ENCODE peak calls at places on chromosomes 1 and 21, in seven cellular contexts. One of them, this sample, is unnamed.

GRCh38 chr1:191760016-191760415 is 398.2 kb upstream of the RGS18 start:
- DNase-seq in epithelial cell of esophagus: peak; percentile 76
- DNase-seq in fibroblast of lung: no peak
- DNase-seq in upper lobe of left lung: no peak
- DNase-seq in Caco-2: no peak
- DNase-seq in DND-41: no peak
- DNase-seq in dorsolateral prefrontal cortex: no peak
- DNase-seq in this sample: no peak

GRCh38 chr1:154741747-154742495 is 128.2 kb downstream of the KCNN3 start:
- DNase-seq in dorsolateral prefrontal cortex: no peak
- DNase-seq in Caco-2: peak; percentile 54
- DNase-seq in epithelial cell of esophagus: no peak
- DNase-seq in upper lobe of left lung: no peak
- DNase-seq in DND-41: no peak
- DNase-seq in fibroblast of lung: peak; percentile 66
- DNase-seq in this sample: peak; percentile 69

GRCh38 chr1:40092811-40093617 is 4.0 kb downstream of the PPT1 start:
- DNase-seq in epithelial cell of esophagus: no peak
- DNase-seq in DND-41: no peak
- DNase-seq in upper lobe of left lung: no peak
- DNase-seq in dorsolateral prefrontal cortex: no peak
- DNase-seq in fibroblast of lung: peak; percentile 20
- DNase-seq in Caco-2: no peak
- DNase-seq in this sample: no peak

GRCh38 chr1:48077860-48078259 is 80.7 kb upstream of the TRABD2B start:
- DNase-seq in DND-41: no peak
- DNase-seq in epithelial cell of esophagus: no peak
- DNase-seq in upper lobe of left lung: no peak
- DNase-seq in fibroblast of lung: no peak
- DNase-seq in Caco-2: no peak
- DNase-seq in dorsolateral prefrontal cortex: no peak
- DNase-seq in this sample: no peak

GRCh38 chr1:180239145-180240096 is 9.4 kb downstream of the LHX4 start:
- DNase-seq in upper lobe of left lung: no peak
- DNase-seq in epithelial cell of esophagus: no peak
- DNase-seq in fibroblast of lung: no peak
- DNase-seq in dorsolateral prefrontal cortex: no peak
- DNase-seq in Caco-2: no peak
- DNase-seq in DND-41: no peak
- DNase-seq in this sample: no peak

GRCh38 chr1:201539561-201540404 is 856 bp downstream of the NAV1 start:
- DNase-seq in DND-41: no peak
- DNase-seq in epithelial cell of esophagus: peak; percentile 36
- DNase-seq in fibroblast of lung: peak; percentile 77
- DNase-seq in Caco-2: no peak
- DNase-seq in upper lobe of left lung: peak; percentile 63
- DNase-seq in dorsolateral prefrontal cortex: peak; percentile 92
- DNase-seq in this sample: peak; percentile 64

GRCh38 chr1:62435231-62436038 is 1.4 kb upstream of the USP1 start:
- DNase-seq in fibroblast of lung: no peak
- DNase-seq in Caco-2: no peak
- DNase-seq in dorsolateral prefrontal cortex: no peak
- DNase-seq in epithelial cell of esophagus: peak; percentile 4
- DNase-seq in DND-41: peak; percentile 12
- DNase-seq in upper lobe of left lung: no peak
- DNase-seq in this sample: no peak

GRCh38 chr21:35084869-35085268 is 35.8 kb upstream of the RUNX1 start:
- DNase-seq in Caco-2: no peak
- DNase-seq in fibroblast of lung: peak; percentile 99
- DNase-seq in DND-41: no peak
- DNase-seq in dorsolateral prefrontal cortex: no peak
- DNase-seq in epithelial cell of esophagus: peak; percentile 85
- DNase-seq in upper lobe of left lung: no peak
- DNase-seq in this sample: peak; percentile 95

GRCh38 chr1:81799939-81800740 is 594 bp upstream of the ADGRL2 start:
- DNase-seq in fibroblast of lung: peak; percentile 76
- DNase-seq in Caco-2: no peak
- DNase-seq in upper lobe of left lung: peak; percentile 25
- DNase-seq in DND-41: no peak
- DNase-seq in dorsolateral prefrontal cortex: peak; percentile 19
- DNase-seq in epithelial cell of esophagus: peak; percentile 78
- DNase-seq in this sample: peak; percentile 80

GRCh38 chr1:36778773-36779172 is 255.5 kb downstream of the GRIK3 start:
- DNase-seq in DND-41: no peak
- DNase-seq in epithelial cell of esophagus: no peak
- DNase-seq in upper lobe of left lung: no peak
- DNase-seq in Caco-2: no peak
- DNase-seq in dorsolateral prefrontal cortex: no peak
- DNase-seq in fibroblast of lung: no peak
- DNase-seq in this sample: no peak

GRCh38 chr1:31524196-31524967 is 51.9 kb upstream of the TINAGL1 start:
- DNase-seq in DND-41: no peak
- DNase-seq in Caco-2: no peak
- DNase-seq in dorsolateral prefrontal cortex: no peak
- DNase-seq in upper lobe of left lung: peak; percentile 49
- DNase-seq in fibroblast of lung: no peak
- DNase-seq in epithelial cell of esophagus: no peak
- DNase-seq in this sample: no peak

GRCh38 chr1:182739545-182739944 is 50.0 kb upstream of the NPL start:
- DNase-seq in epithelial cell of esophagus: no peak
- DNase-seq in fibroblast of lung: no peak
- DNase-seq in upper lobe of left lung: no peak
- DNase-seq in dorsolateral prefrontal cortex: no peak
- DNase-seq in Caco-2: no peak
- DNase-seq in DND-41: no peak
- DNase-seq in this sample: peak; percentile 6

GRCh38 chr21:43687566-43688395 is 28.4 kb downstream of the RRP1B start:
- DNase-seq in dorsolateral prefrontal cortex: no peak
- DNase-seq in DND-41: no peak
- DNase-seq in epithelial cell of esophagus: no peak
- DNase-seq in Caco-2: no peak
- DNase-seq in fibroblast of lung: no peak
- DNase-seq in upper lobe of left lung: no peak
- DNase-seq in this sample: no peak

GRCh38 chr21:29232601-29233541 is 65.9 kb upstream of the BACH1 start:
- DNase-seq in dorsolateral prefrontal cortex: no peak
- DNase-seq in DND-41: no peak
- DNase-seq in upper lobe of left lung: no peak
- DNase-seq in Caco-2: no peak
- DNase-seq in epithelial cell of esophagus: peak; percentile 70
- DNase-seq in fibroblast of lung: peak; percentile 77
- DNase-seq in this sample: peak; percentile 70

GRCh38 chr1:230243583-230244377 is 176.7 kb downstream of the GALNT2 start:
- DNase-seq in upper lobe of left lung: no peak
- DNase-seq in epithelial cell of esophagus: peak; percentile 50
- DNase-seq in dorsolateral prefrontal cortex: no peak
- DNase-seq in fibroblast of lung: peak; percentile 82
- DNase-seq in Caco-2: no peak
- DNase-seq in DND-41: no peak
- DNase-seq in this sample: peak; percentile 58

GRCh38 chr1:220803401-220804201 is 16.9 kb downstream of the MTARC1 start:
- DNase-seq in epithelial cell of esophagus: peak; percentile 37
- DNase-seq in fibroblast of lung: no peak
- DNase-seq in Caco-2: no peak
- DNase-seq in upper lobe of left lung: no peak
- DNase-seq in DND-41: peak; percentile 24
- DNase-seq in dorsolateral prefrontal cortex: no peak
- DNase-seq in this sample: peak; percentile 63

GRCh38 chr1:174152424-174152823 is 6.9 kb upstream of the RABGAP1L start:
- DNase-seq in DND-41: no peak
- DNase-seq in Caco-2: no peak
- DNase-seq in dorsolateral prefrontal cortex: no peak
- DNase-seq in upper lobe of left lung: no peak
- DNase-seq in fibroblast of lung: no peak
- DNase-seq in epithelial cell of esophagus: peak; percentile 22
- DNase-seq in this sample: no peak
- H3K4me3 ChIP-seq in DND-41: no peak overlapping the region
- H3K4me3 ChIP-seq in Caco-2: no peak overlapping the region
- H3K4me3 ChIP-seq in dorsolateral prefrontal cortex: no peak overlapping the region
- H3K4me3 ChIP-seq in upper lobe of left lung: no peak overlapping the region
- H3K4me3 ChIP-seq in fibroblast of lung: no peak overlapping the region
- H3K4me3 ChIP-seq in epithelial cell of esophagus: no peak overlapping the region
- H3K4me3 ChIP-seq in this sample: no peak overlapping the region

DNA sequence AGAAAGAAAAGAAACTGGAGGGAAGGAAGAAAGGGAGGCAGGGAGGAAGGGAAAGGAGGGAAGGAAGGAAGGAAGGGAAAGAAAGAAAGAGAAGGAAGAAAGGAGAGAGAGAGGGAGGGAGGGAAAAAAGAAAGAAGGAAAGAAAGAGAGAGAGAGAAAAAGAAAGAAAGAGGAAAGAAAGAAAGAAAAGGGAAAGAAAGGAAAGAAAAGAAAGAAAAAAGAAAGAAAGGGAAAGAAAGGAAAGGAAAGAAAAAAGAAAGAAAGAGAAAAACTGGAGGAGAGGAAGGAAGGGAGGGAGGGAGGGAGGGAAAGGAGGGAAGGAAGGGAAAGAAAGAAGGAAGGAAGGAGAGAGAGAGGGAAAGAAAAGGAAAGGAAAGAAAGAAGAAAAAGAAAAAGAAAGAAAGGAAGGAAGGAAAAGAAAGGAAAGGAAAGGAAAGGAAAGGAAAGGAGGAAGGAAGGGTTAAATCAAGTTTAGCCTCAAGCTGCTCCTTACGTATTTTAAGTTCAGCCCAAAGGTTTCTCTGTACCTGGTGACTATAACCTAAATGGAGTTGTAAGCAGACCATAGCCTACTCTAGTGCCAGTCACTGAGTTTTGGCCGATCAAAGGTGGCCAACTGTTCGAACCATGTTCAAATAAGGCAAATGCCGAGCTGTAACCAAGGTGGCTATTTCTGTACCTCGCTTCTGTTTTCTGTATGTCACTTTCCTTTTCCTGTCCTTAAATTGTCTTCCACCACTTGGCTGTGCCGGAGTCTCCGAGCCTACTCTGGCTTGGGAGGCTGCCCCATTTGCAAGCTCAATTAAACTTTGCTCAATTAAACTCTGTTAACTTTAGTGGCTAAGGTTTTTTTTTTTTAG is 37.8 kb upstream of the TMPRSS2 start:
- DNase-seq in upper lobe of left lung: no peak
- DNase-seq in Caco-2: no peak
- DNase-seq in dorsolateral prefrontal cortex: no peak
- DNase-seq in fibroblast of lung: no peak
- DNase-seq in DND-41: no peak
- DNase-seq in epithelial cell of esophagus: no peak
- DNase-seq in this sample: no peak
- TF ChIP-seq CTCF in upper lobe of left lung: no peak
- TF ChIP-seq CTCF in Caco-2: no peak
- TF ChIP-seq CTCF in dorsolateral prefrontal cortex: no peak
- TF ChIP-seq CTCF in fibroblast of lung: no peak
- TF ChIP-seq CTCF in DND-41: no peak
- TF ChIP-seq CTCF in epithelial cell of esophagus: no peak
- TF ChIP-seq CTCF in this sample: no peak

DNA sequence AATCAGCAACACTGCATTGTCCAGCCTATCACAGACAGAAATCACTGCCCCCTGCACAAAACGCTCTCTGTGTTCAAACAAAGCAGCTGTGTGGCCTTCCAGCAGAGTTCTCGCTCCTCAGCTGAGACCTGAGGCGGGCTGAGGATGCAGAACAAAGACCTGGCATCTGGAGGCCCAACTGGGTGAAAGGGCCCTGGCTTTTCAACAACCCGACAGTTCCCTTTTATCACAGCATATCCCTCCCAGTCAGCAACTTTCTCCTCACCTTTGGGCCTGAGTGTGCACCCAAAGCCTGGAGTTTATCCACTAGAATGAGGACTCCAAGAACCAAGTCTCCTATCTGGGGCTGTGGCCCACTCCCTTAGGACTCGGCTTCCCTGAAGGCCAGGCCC is 42.6 kb upstream of the A3GALT2 start:
- DNase-seq in fibroblast of lung: no peak
- DNase-seq in upper lobe of left lung: no peak
- DNase-seq in dorsolateral prefrontal cortex: peak; percentile 78
- DNase-seq in Caco-2: no peak
- DNase-seq in epithelial cell of esophagus: no peak
- DNase-seq in DND-41: no peak
- DNase-seq in this sample: no peak
- H3K4me3 ChIP-seq in fibroblast of lung: no peak overlapping the region
- H3K4me3 ChIP-seq in upper lobe of left lung: no peak overlapping the region
- H3K4me3 ChIP-seq in dorsolateral prefrontal cortex: no peak overlapping the region
- H3K4me3 ChIP-seq in Caco-2: no peak overlapping the region
- H3K4me3 ChIP-seq in epithelial cell of esophagus: no peak overlapping the region
- H3K4me3 ChIP-seq in DND-41: no peak overlapping the region
- H3K4me3 ChIP-seq in this sample: no peak overlapping the region

GRCh38 chr1:238399558-238399957 is 508.8 kb upstream of the ZP4 start:
- DNase-seq in upper lobe of left lung: no peak
- DNase-seq in epithelial cell of esophagus: no peak
- DNase-seq in dorsolateral prefrontal cortex: no peak
- DNase-seq in fibroblast of lung: no peak
- DNase-seq in Caco-2: no peak
- DNase-seq in DND-41: no peak
- DNase-seq in this sample: no peak
- TF ChIP-seq CTCF in upper lobe of left lung: no peak
- TF ChIP-seq CTCF in epithelial cell of esophagus: no peak
- TF ChIP-seq CTCF in dorsolateral prefrontal cortex: no peak
- TF ChIP-seq CTCF in fibroblast of lung: no peak
- TF ChIP-seq CTCF in Caco-2: no peak
- TF ChIP-seq CTCF in DND-41: no peak
- TF ChIP-seq CTCF in this sample: no peak

DNA sequence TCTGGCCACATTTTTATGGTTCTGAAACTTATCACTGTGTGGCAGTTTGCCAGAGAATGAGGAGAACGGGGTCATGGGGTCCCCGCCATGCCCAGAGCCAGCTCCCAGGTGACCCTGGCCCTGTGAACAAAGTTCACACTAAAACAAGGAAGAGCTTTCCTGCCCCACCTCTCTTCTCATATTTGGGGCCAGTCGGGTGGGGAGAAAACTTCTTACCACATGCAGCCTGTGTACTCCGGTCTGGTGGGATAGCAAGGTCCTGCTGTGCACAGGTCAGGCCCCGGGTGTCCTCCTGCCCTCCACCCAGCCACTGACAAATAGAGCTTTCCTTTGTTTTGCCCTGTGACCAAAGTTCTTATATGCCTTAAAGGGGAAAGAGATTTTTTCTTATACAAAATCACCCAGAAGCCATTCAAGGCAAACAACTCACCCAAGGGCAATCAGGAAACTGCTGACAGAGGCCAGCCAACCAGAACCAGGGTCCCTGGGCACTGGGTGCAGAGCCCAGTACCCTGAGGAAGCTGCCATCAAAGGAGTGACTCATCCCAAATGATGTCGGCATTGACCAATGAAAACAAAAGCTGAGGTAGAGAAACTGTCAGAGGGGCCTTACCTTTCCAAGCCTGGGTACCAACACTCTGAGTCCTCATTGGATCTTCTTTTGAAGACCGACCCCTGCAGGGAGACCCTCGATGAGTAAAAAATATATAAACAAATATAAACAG is 53.6 kb downstream of the OLIG1 start:
- DNase-seq in fibroblast of lung: no peak
- DNase-seq in dorsolateral prefrontal cortex: no peak
- DNase-seq in epithelial cell of esophagus: peak; percentile 7
- DNase-seq in upper lobe of left lung: no peak
- DNase-seq in DND-41: no peak
- DNase-seq in Caco-2: no peak
- DNase-seq in this sample: no peak
- H3K4me3 ChIP-seq in fibroblast of lung: no peak overlapping the region
- H3K4me3 ChIP-seq in dorsolateral prefrontal cortex: no peak overlapping the region
- H3K4me3 ChIP-seq in epithelial cell of esophagus: no peak overlapping the region
- H3K4me3 ChIP-seq in upper lobe of left lung: no peak overlapping the region
- H3K4me3 ChIP-seq in DND-41: no peak overlapping the region
- H3K4me3 ChIP-seq in Caco-2: no peak overlapping the region
- H3K4me3 ChIP-seq in this sample: no peak overlapping the region

GRCh38 chr1:6579374-6580118 is at the start of gene ZBTB48:
- DNase-seq in dorsolateral prefrontal cortex: peak; percentile 99
- DNase-seq in epithelial cell of esophagus: peak; percentile 98
- DNase-seq in upper lobe of left lung: peak; percentile 99
- DNase-seq in DND-41: peak; percentile 97
- DNase-seq in Caco-2: peak; percentile 96
- DNase-seq in fibroblast of lung: peak; percentile 93
- DNase-seq in this sample: peak; percentile 97
- TF ChIP-seq CTCF in dorsolateral prefrontal cortex: peak; percentile 22
- TF ChIP-seq CTCF in epithelial cell of esophagus: no peak
- TF ChIP-seq CTCF in upper lobe of left lung: no peak
- TF ChIP-seq CTCF in DND-41: no peak
- TF ChIP-seq CTCF in Caco-2: no peak
- TF ChIP-seq CTCF in fibroblast of lung: no peak
- TF ChIP-seq CTCF in this sample: no peak